ENCODE peak calls at places on chromosomes 1 and 21, in eight cellular contexts. H is adipocyte, U is NT2/D1, Q is HepG2, F is ascending aorta, B is adrenal gland, J is aorta, W is left ventricle myocardium inferior. I is an unnamed sample. For H3K4me1 and H3K36me3, the result is how much of the 10 kb centered on the place peaks cover.

GRCh38 chr1:228989176-228989575 is 253.9 kb downstream of the RHOU start:
- DNase-seq in H (no peak), W (no peak), J (no peak), B (no peak), U (no peak), Q (no peak), F (peak), I (no peak)

GRCh38 chr1:68330391-68330790 is 98.1 kb upstream of the WLS start:
- DNase-seq in F (no peak), U (no peak), B (no peak), Q (no peak), H (no peak), J (no peak), W (no peak), I (no peak)

GRCh38 chr1:95323117-95323516 is 89.1 kb downstream of the RWDD3 start:
- DNase-seq in F (no peak), H (no peak), W (no peak), U (no peak), B (no peak), J (no peak), Q (peak), I (no peak)

GRCh38 chr1:68163220-68163619 is 69.1 kb downstream of the WLS start:
- DNase-seq in W (no peak), B (no peak), U (no peak), H (no peak), J (no peak), F (no peak), Q (no peak), I (no peak)

GRCh38 chr1:98749152-98749756 is 87.7 kb downstream of the SNX7 start:
- DNase-seq in W (no peak), Q (no peak), J (no peak), B (no peak), F (no peak), H (peak), U (no peak), I (no peak)

GRCh38 chr1:5713101-5713820 is 279.0 kb downstream of the NPHP4 start:
- DNase-seq in B (no peak), J (no peak), U (no peak), F (no peak), H (no peak), Q (no peak), W (no peak), I (no peak)

GRCh38 chr1:198935371-198935921 is 296.6 kb downstream of the PTPRC start:
- DNase-seq in J (peak), H (peak), Q (peak), B (peak), F (peak), W (peak), U (no peak), I (no peak)

GRCh38 chr1:59455206-59455605 is 158.3 kb downstream of the FGGY start:
- DNase-seq in U (no peak), J (no peak), Q (no peak), F (no peak), B (no peak), H (peak), W (no peak), I (no peak)

GRCh38 chr1:247373721-247374141 is 42.1 kb upstream of the ZNF496 start:
- DNase-seq in J (peak), F (peak), U (no peak), B (peak), W (peak), H (peak), Q (peak), I (peak)

GRCh38 chr1:5976726-5977493 is 15.3 kb downstream of the NPHP4 start:
- DNase-seq in U (no peak), H (no peak), F (no peak), B (no peak), Q (no peak), J (no peak), W (no peak), I (no peak)

GRCh38 chr1:170790651-170791071 is 126.7 kb downstream of the PRRX1 start:
- DNase-seq in B (no peak), F (no peak), Q (no peak), J (no peak), U (no peak), H (peak), W (no peak), I (no peak)

GRCh38 chr1:195664628-195665027 is 943.6 kb downstream of the KCNT2 start:
- DNase-seq in F (no peak), W (no peak), H (peak), U (no peak), Q (no peak), J (no peak), B (no peak), I (no peak)

GRCh38 chr1:1437033-1437903 is 1.8 kb downstream of the VWA1 start:
- DNase-seq in W (no peak), J (no peak), H (no peak), B (peak), Q (no peak), U (no peak), F (no peak), I (no peak)

GRCh38 chr1:10760566-10761502 is 35.6 kb downstream of the CASZ1 start:
- DNase-seq in Q (no peak), H (no peak), F (no peak), W (no peak), J (no peak), U (no peak), B (no peak), I (no peak)
- H3K4me1 ChIP-seq in Q (under half), H (under half), F (under half), W (half or more), J (under half), U (under half), B (under half), I (under half)

DNA sequence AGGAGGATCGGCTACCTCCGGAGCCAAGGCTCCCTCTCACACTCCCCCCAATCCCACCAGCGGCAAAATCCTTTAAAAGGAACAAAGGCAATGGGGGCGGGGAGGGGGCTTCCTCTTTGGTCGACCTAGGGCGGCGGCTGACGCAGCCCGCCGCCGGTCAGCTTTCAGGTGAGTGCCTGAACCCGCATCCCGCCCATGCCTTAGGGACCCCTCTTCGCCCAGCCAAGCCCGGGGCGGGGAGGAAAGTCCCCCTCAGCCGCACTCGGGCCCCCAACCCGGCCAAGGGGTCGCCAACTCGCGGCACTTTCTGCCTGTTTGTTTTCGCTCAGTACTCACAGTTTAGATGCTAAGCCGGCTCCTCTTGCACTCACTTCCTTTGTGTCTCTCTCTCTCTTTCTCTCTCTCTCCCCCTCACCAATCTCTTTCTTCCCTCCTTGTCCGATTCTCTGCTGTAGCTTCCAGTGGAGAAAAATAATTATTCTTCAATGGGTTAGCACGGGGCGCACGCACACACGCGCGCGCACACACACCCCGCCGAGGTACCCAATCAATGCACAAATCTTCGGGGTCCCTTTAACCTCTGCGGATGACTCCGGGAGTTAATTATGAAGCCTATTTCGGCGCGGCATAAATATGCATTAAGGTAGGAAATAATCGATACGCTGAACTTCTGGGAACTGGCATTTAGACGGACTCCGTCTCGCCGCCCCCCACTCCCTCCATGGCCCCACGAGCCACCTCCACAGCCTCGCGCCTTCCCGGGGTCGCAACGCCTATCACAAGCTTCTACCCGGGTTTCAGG is at the start of gene BLACAT1:
- DNase-seq in Q (no peak), B (no peak), U (no peak), H (no peak), W (no peak), F (no peak), J (no peak), I (no peak)
- H3K4me3 ChIP-seq in Q (peak), B (no peak), U (peak), H (no peak), W (peak), F (peak), J (no peak), I (peak)

GRCh38 chr21:17794631-17795030 is 24.5 kb downstream of the C21orf91 start:
- DNase-seq in Q (no peak), F (no peak), W (no peak), J (no peak), U (no peak), B (no peak), H (no peak), I (no peak)
- H3K36me3 ChIP-seq in Q (under half), F (under half), W (under half), J (under half), U (half or more), B (under half), H (under half), I (under half)

GRCh38 chr1:201016943-201017827 is 6.3 kb downstream of the KIF21B start:
- DNase-seq in U (no peak), H (no peak), W (no peak), Q (no peak), B (no peak), F (no peak), J (no peak), I (no peak)

GRCh38 chr1:201016211-201016651 is 7.3 kb downstream of the KIF21B start:
- DNase-seq in U (no peak), W (peak), F (no peak), Q (no peak), B (no peak), J (no peak), H (peak), I (no peak)

GRCh38 chr1:201014816-201015200 is 8.7 kb downstream of the KIF21B start:
- DNase-seq in W (no peak), Q (no peak), B (no peak), J (no peak), F (no peak), U (no peak), H (no peak), I (no peak)

GRCh38 chr1:201013991-201014815 is 9.3 kb downstream of the KIF21B start:
- DNase-seq in U (no peak), H (no peak), J (no peak), B (no peak), F (no peak), Q (no peak), W (no peak), I (no peak)

DNA sequence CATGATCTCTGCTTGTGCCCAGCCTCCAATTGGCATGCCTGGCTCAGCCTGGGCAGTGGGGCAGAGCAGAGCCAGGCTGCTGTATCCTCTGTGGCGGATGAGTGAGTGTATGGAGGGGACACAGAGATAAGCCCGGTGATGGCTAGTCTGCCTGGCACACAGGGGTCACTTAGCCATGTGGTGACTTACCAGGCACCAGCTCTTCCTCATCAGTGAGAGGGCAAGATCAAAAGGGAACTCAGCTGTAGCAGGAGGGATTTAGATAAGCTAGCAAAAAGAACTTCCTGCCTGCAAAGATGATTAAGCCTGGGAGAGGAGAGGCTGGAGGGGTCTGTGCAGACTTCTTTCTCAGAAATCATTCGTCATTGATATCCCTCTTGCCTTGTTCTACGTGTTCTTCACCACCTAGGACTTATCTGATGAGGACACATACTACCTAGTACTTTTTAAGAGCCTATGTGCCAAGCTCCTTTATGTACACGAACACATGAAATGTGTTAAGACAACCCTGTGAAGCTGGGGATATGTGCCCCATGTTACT is 7.9 kb downstream of the KIF21B start:
- DNase-seq in U (no peak), J (no peak), B (no peak), Q (no peak), W (no peak), F (no peak), H (no peak), I (no peak)
- H3K4me1 ChIP-seq in U (under half), J (under half), B (under half), Q (under half), W (under half), F (under half), H (under half), I (under half)

DNA sequence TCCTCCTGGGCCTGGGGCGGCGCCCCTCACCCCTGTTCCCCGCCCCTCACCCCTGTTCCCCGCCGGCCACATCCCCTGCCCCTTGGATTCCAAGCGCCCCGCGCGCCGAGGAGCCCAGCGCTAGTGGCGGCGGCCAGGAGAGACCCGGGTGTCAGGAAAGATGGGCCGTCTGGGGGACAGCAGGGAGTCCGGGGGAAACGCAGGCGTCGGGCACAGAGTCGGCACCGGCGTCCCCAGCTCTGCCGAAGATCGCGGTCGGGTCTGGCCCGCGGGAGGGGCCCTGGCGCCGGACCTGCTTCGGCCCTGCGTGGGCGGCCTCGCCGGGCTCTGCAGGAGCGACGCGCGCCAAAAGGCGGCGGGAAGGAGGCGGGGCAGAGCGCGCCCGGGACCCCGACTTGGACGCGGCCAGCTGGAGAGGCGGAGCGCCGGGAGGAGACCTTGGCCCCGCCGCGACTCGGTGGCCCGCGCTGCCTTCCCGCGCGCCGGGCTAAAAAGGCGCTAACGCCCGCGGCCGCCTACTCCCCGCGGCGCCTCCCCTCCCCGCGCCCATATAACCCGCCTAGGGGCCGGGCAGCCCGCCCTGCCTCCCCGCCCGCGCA is at the start of gene TP73:
- DNase-seq in J (peak), H (peak), U (no peak), B (no peak), Q (no peak), F (no peak), W (no peak), I (no peak)
- H3K4me3 ChIP-seq in J (peak), H (no peak), U (peak), B (no peak), Q (peak), F (peak), W (peak), I (peak)

GRCh38 chr1:46705408-46705807 is 13.5 kb downstream of the EFCAB14 start:
- DNase-seq in B (no peak), Q (no peak), J (no peak), U (no peak), H (no peak), W (no peak), F (no peak), I (no peak)
- H3K36me3 ChIP-seq in B (under half), Q (under half), J (under half), U (half or more), H (half or more), W (half or more), F (half or more), I (under half)

DNA sequence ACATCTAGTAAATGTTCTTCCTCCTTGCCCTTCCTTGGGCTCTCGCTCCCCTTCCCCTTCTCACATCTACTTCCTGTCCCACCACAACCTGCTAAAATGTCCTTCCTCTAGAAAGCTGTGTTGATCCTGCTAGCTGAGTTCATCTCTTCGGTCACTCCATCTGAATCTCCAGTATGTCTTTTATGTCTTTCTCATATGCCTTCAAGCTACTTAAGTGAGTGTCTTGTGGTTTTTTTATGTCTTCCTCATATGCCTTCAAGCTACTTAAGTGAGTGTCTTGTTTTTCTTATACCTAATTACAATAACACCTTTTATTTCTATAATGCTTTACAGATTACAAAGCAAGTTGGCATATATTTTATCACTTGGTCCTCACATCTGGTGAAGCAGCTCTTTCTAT is 33.9 kb downstream of the CSF1 start:
- DNase-seq in B (no peak), H (no peak), Q (no peak), U (no peak), F (no peak), J (no peak), W (no peak), I (no peak)
- H3K4me1 ChIP-seq in B (under half), H (under half), Q (under half), U (under half), F (under half), J (under half), W (under half), I (under half)

DNA sequence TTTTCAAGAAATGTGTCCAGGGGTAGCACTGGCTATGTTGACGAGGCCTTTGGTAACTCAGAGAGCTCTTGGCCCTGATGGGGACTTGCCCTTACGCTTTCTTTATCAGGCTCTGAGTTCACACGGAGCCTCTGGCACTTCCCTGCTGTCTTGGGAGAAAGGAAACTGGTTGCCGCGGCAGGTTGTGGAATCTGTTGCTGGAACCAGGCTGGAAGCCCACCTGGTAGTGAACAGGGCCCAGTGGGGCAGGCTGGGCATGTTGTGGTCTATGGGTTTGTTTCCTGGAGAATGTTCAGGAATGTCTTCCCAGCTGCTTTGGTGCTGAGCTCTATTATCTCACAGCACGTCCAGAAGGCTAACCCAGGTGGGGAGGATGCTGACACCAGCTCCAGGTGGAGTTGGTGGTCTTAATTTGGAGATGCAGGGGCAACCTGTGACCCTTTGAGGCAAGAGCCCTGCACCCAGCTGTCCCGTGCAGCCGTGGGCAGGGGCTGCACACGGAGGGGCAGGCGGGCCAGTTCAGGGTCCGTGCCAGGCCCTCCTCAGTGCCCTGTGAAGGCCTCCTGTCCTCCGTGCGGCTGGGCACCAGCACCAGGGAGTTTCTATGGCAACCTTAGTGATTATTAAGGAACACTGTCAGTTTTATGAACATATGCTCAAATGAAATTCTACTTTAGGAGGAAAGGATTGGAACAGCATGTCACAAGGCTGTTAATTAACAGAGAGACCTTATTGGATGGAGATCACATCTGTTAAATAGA is 33.4 kb upstream of the TDRD10 start:
- DNase-seq in U (no peak), F (no peak), Q (no peak), W (no peak), H (no peak), B (no peak), J (no peak), I (no peak)
- H3K4me3 ChIP-seq in U (no peak), F (no peak), Q (no peak), W (no peak), H (no peak), B (no peak), J (no peak), I (no peak)

GRCh38 chr1:112702420-112703261 is 4.3 kb downstream of the RHOC start:
- DNase-seq in W (no peak), B (no peak), Q (no peak), J (no peak), F (no peak), H (no peak), U (no peak), I (no peak)
- H3K36me3 ChIP-seq in W (under half), B (under half), Q (under half), J (under half), F (under half), H (under half), U (half or more), I (under half)

GRCh38 chr1:51168266-51168845 is 66.3 kb downstream of the C1orf185 start:
- DNase-seq in B (no peak), Q (no peak), W (no peak), H (peak), U (no peak), J (no peak), F (no peak), I (no peak)
- H3K4me1 ChIP-seq in B (under half), Q (under half), W (under half), H (under half), U (under half), J (under half), F (under half), I (under half)

I was measured in iPS DF 6.9.